ENCODE peak calls at places on chromosomes 1 and 21, in seven cellular contexts. Y, Q, D, E, N, X and M are unnamed samples.

GRCh38 chr1:60922304-60922703 is 160.1 kb upstream of the NFIA start:
- DNase-seq in Y (no peak), Q (no peak), D (no peak), E (no peak), X (no peak), N (no peak), M (no peak)

GRCh38 chr1:33576821-33577599 is 104.6 kb downstream of the ZSCAN20 start:
- DNase-seq in Q (no peak), N (no peak), D (peak; percentile 77), X (no peak), E (no peak), Y (no peak), M (no peak)

GRCh38 chr1:197725044-197725443 is 50.2 kb downstream of the DENND1B start:
- DNase-seq in D (no peak), E (peak; percentile 39), X (no peak), Q (no peak), Y (no peak), N (no peak), M (no peak)

GRCh38 chr1:209150114-209150513 is 433.4 kb upstream of the CAMK1G start:
- DNase-seq in Q (no peak), E (peak; percentile 9), X (no peak), N (no peak), Y (no peak), D (no peak), M (no peak)

GRCh38 chr21:32335601-32336575 is 37.2 kb downstream of the MRAP start:
- DNase-seq in E (no peak), Y (no peak), X (no peak), N (no peak), D (no peak), Q (no peak), M (no peak)

GRCh38 chr21:25307489-25307888 is 299.8 kb downstream of the MRPL39 start:
- DNase-seq in D (no peak), Y (no peak), X (no peak), E (no peak), Q (no peak), N (no peak), M (no peak)

GRCh38 chr1:21666572-21667320 is 2.4 kb downstream of the RAP1GAP start:
- DNase-seq in D (no peak), E (no peak), X (no peak), Y (no peak), N (peak; percentile 22), Q (no peak), M (no peak)

GRCh38 chr1:208025036-208025435 is 114.1 kb upstream of the CD34 start:
- DNase-seq in X (no peak), D (no peak), E (no peak), N (no peak), Y (no peak), Q (no peak), M (no peak)

GRCh38 chr21:23801292-23801691 is 1806.0 kb downstream of the MRPL39 start:
- DNase-seq in D (no peak), X (no peak), Q (no peak), Y (no peak), N (no peak), E (no peak), M (no peak)

GRCh38 chr1:172863031-172863430 is 187.7 kb downstream of the TNFSF18 start:
- DNase-seq in N (no peak), Q (no peak), D (no peak), E (no peak), Y (no peak), X (no peak), M (no peak)

GRCh38 chr1:15058261-15058660 is 95.3 kb upstream of the TMEM51 start:
- DNase-seq in N (no peak), X (no peak), E (no peak), Y (no peak), D (no peak), Q (no peak), M (no peak)

GRCh38 chr1:182520746-182521145 is 68.3 kb downstream of the RNASEL start:
- DNase-seq in X (no peak), E (no peak), Q (no peak), Y (no peak), N (no peak), D (no peak), M (no peak)

GRCh38 chr1:111161843-111162242 is 21.8 kb downstream of the CEPT1 start:
- DNase-seq in Q (no peak), N (no peak), D (no peak), E (no peak), X (no peak), Y (no peak), M (no peak)

GRCh38 chr1:115838805-115839705 is 1.9 kb downstream of the NHLH2 start:
- DNase-seq in N (peak; percentile 18), X (no peak), E (no peak), Q (no peak), D (no peak), Y (no peak), M (no peak)

GRCh38 chr1:203592156-203592555 is 34.5 kb upstream of the ATP2B4 start:
- DNase-seq in E (no peak), N (peak; percentile 62), Q (no peak), D (no peak), X (no peak), Y (no peak), M (no peak)

GRCh38 chr1:88890790-88891317 is 513 bp downstream of the GTF2B start:
- DNase-seq in N (no peak), X (peak; percentile 14), D (no peak), Q (no peak), Y (no peak), E (peak; percentile 31), M (peak; percentile 34)

GRCh38 chr1:238088891-238089290 is 198.2 kb upstream of the ZP4 start:
- DNase-seq in Y (no peak), Q (no peak), E (no peak), N (peak; percentile 29), X (no peak), D (no peak), M (no peak)

GRCh38 chr1:206935491-206936067 is 10.7 kb downstream of the PIGR start:
- DNase-seq in Q (no peak), N (peak; percentile 13), D (no peak), X (no peak), E (no peak), Y (no peak), M (no peak)

GRCh38 chr1:2499986-2500596 is 24.0 kb downstream of the PLCH2 start:
- DNase-seq in E (peak; percentile 66), Q (no peak), N (no peak), D (no peak), Y (no peak), X (no peak), M (no peak)

GRCh38 chr1:55812281-55812680 is 597.1 kb upstream of the USP24 start:
- DNase-seq in E (no peak), Q (no peak), N (no peak), D (no peak), Y (no peak), X (no peak), M (no peak)

GRCh38 chr1:115641762-115642167 is at the start of gene VANGL1:
- DNase-seq in Q (no peak), E (no peak), Y (no peak), N (peak; percentile 66), X (no peak), D (peak; percentile 89), M (peak; percentile 4)

GRCh38 chr1:198151688-198152087 is 5.1 kb upstream of the NEK7 start:
- DNase-seq in Y (no peak), E (no peak), D (no peak), Q (no peak), X (no peak), N (peak; percentile 13), M (no peak)

GRCh38 chr1:205475855-205476254 is 20.0 kb upstream of the BLACAT1 start:
- DNase-seq in Y (no peak), N (no peak), D (no peak), E (no peak), Q (no peak), X (no peak), M (no peak)

GRCh38 chr1:67724928-67725560 is 40.0 kb downstream of the GADD45A start:
- DNase-seq in E (no peak), Y (no peak), Q (no peak), D (no peak), N (peak; percentile 68), X (no peak), M (no peak)

GRCh38 chr1:198741744-198742143 is 102.9 kb downstream of the PTPRC start:
- DNase-seq in Y (no peak), N (no peak), Q (no peak), E (no peak), X (no peak), D (no peak), M (no peak)

GRCh38 chr1:17575786-17576584 is 36.5 kb downstream of the ARHGEF10L start:
- DNase-seq in Y (no peak), N (no peak), Q (no peak), D (no peak), X (no peak), E (no peak), M (no peak)